ENCODE peak calls at places on chromosomes 1 and 21, in four cellular contexts. One of them, this sample, is unnamed.

GRCh38 chr21:35423694-35424093 is 374.6 kb upstream of the RUNX1 start:
- DNase-seq in HepG2: no peak
- DNase-seq in GM12878: no peak
- DNase-seq in K562: no peak
- DNase-seq in this sample: no peak

GRCh38 chr1:63322248-63322943 is at the start of gene FOXD3:
- DNase-seq in HepG2: no peak
- DNase-seq in GM12878: no peak
- DNase-seq in K562: peak
- DNase-seq in this sample: peak

GRCh38 chr1:15261155-15262002 is 14.4 kb downstream of the FHAD1 start:
- DNase-seq in HepG2: peak
- DNase-seq in GM12878: no peak
- DNase-seq in K562: peak
- DNase-seq in this sample: no peak

GRCh38 chr1:154419620-154420020 is 14.5 kb downstream of the IL6R start:
- DNase-seq in HepG2: peak
- DNase-seq in K562: no peak
- DNase-seq in GM12878: no peak
- DNase-seq in this sample: no peak

GRCh38 chr1:227883073-227883520 is 64.6 kb downstream of the WNT9A start:
- DNase-seq in GM12878: no peak
- DNase-seq in K562: no peak
- DNase-seq in HepG2: no peak
- DNase-seq in this sample: no peak

GRCh38 chr1:165903672-165904071 is 76.3 kb downstream of the UCK2 start:
- DNase-seq in HepG2: no peak
- DNase-seq in K562: no peak
- DNase-seq in GM12878: no peak
- DNase-seq in this sample: no peak

GRCh38 chr1:181010789-181011188 is 11.9 kb downstream of the STX6 start:
- DNase-seq in GM12878: no peak
- DNase-seq in HepG2: no peak
- DNase-seq in K562: no peak
- DNase-seq in this sample: no peak

GRCh38 chr1:109876617-109877319 is 33.9 kb upstream of the CSF1 start:
- DNase-seq in HepG2: no peak
- DNase-seq in K562: no peak
- DNase-seq in GM12878: no peak
- DNase-seq in this sample: no peak

GRCh38 chr21:35581640-35582039 is 478.7 kb downstream of the SETD4 start:
- DNase-seq in K562: no peak
- DNase-seq in GM12878: no peak
- DNase-seq in HepG2: no peak
- DNase-seq in this sample: no peak

GRCh38 chr1:76697361-76697760 is 169.9 kb upstream of the ST6GALNAC5 start:
- DNase-seq in HepG2: no peak
- DNase-seq in K562: no peak
- DNase-seq in GM12878: no peak
- DNase-seq in this sample: peak

GRCh38 chr1:36589006-36589405 is 106.3 kb upstream of the CSF3R start:
- DNase-seq in GM12878: no peak
- DNase-seq in HepG2: no peak
- DNase-seq in K562: no peak
- DNase-seq in this sample: no peak

GRCh38 chr1:151135433-151136385 is 10.7 kb downstream of the SEMA6C start:
- DNase-seq in HepG2: no peak
- DNase-seq in K562: no peak
- DNase-seq in GM12878: no peak
- DNase-seq in this sample: no peak

GRCh38 chr1:172449012-172449584 is 5.2 kb upstream of the PIGC start:
- DNase-seq in GM12878: no peak
- DNase-seq in K562: peak
- DNase-seq in HepG2: peak
- DNase-seq in this sample: no peak

GRCh38 chr1:172450524-172450885 is 6.6 kb upstream of the PIGC start:
- DNase-seq in GM12878: no peak
- DNase-seq in HepG2: peak
- DNase-seq in K562: peak
- DNase-seq in this sample: no peak

GRCh38 chr1:172446547-172446946 is 2.7 kb upstream of the PIGC start:
- DNase-seq in K562: no peak
- DNase-seq in GM12878: no peak
- DNase-seq in HepG2: no peak
- DNase-seq in this sample: no peak

GRCh38 chr1:172449585-172450523 is 6.0 kb upstream of the PIGC start:
- DNase-seq in K562: peak
- DNase-seq in GM12878: no peak
- DNase-seq in HepG2: peak
- DNase-seq in this sample: peak

DNA sequence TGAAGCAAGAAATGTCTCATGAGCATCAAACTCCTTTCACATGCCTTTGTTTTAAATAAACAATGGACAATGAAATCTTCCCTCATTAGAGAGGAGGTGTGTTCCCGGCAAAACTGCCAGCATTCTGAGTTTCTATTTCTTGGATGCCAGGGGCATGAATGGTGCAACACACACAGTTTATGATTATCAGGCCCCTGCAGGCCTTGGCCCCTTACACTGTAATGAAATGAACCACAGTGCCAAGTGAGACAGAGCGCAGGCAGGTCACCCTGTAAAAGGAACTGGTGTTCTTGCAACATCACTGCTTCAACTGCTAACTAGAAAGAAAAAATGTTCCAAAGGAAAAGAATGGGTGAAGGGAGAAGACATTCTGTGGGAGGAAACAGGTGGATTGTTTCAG is 3.8 kb upstream of the PIGC start:
- DNase-seq in GM12878: no peak
- DNase-seq in K562: no peak
- DNase-seq in HepG2: no peak
- DNase-seq in this sample: no peak
- TF ChIP-seq TARDBP in GM12878: no peak
- TF ChIP-seq TARDBP in K562: no peak
- TF ChIP-seq TARDBP in HepG2: no peak
- TF ChIP-seq TARDBP in this sample: no peak

DNA sequence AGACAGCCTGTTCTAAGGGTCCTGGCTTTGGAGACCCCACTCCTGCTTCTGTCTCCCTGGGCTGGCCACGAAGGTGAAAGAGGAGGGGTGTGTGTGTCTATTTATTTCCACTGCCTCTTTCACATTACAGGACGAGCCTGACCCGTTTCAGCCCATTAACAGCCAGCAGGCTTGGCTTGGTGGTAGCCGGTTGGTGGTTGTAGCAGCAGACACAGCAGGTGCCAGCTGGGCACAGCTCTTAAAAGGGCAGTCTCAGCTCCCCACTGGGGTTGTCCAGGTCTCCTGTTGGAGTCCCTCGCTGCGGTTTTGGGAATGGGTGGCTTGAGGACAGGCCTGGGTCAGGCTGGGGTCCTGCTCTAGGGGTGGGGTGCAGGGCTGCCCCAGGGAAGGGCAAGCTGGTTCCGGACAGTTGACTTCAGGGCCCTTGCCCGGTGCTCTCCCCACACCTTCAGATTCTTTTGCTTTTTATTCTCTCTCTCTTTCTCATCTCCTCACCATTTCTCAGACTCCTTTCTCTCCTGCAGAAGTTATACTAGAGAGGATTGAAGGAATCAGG is 84.6 kb downstream of the ACTL8 start:
- DNase-seq in HepG2: no peak
- DNase-seq in GM12878: no peak
- DNase-seq in K562: no peak
- DNase-seq in this sample: no peak
- TF ChIP-seq FOXK2 in HepG2: no peak
- TF ChIP-seq FOXK2 in GM12878: no peak
- TF ChIP-seq FOXK2 in K562: no peak
- TF ChIP-seq FOXK2 in this sample: no peak

DNA sequence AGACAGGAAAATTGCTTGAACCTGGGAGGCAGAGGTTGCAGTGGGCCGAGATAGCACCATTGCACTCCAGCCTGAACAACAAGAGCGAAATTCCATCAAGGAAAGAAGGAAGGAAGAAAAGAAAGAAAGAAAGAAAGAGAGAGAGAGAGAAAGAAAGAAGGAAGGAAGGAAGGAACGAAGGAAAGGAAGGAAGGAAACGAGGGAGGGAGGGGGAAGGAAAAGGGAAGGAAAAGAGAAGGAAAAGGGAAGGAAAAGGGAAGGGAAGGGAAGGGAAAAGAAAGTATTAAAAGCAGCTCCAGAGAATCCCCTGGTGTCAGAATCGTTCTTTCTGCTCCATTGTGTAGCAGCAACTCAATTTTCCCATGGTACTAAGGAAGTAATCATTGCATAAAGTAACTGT is 19.2 kb upstream of the ZSWIM5 start:
- DNase-seq in K562: no peak
- DNase-seq in HepG2: no peak
- DNase-seq in GM12878: no peak
- DNase-seq in this sample: no peak
- TF ChIP-seq TARDBP in K562: no peak
- TF ChIP-seq TARDBP in HepG2: no peak
- TF ChIP-seq TARDBP in GM12878: no peak
- TF ChIP-seq TARDBP in this sample: no peak

DNA sequence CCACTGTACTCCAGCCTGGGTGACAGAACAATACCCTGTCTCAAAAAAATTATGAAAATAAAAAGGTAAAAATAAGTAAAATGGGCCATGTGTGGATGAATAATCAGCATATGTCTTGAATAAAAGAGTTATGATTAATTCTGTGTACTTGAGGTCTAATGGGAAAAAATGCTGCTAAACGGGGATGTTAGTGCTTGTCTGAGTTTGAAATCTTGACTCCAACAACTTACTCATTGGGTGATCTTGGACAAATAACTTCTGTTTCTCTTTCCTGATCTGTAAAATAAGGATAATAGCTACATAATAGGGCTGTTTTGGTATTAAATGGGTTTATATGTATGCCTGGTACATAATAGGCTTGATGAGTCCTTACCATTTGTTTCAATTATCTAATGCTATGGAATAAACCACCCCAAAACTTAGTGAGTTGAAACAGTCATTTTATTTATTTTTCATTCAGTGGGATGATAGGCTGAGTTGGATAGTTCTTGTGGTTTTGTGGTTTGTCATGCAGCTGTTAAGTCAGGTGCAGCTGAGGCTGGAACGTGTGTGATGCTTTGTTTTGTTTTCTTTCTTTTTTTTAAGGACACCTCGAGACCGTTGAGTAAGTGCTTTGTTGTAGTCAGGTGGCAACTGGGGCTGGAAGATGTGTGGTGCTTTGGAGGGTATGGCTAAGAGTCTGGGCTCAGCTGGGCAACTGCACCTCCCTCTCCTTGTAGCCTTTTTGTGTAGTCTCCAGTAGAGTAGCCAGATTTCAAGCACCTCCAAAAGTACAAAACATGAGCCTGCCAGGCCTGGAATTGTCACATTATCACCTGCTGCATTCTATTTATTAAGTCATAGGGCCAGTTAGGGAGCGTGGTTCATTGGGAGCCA is 4.9 kb downstream of the MDM4 start:
- DNase-seq in K562: peak
- DNase-seq in GM12878: peak
- DNase-seq in HepG2: no peak
- DNase-seq in this sample: no peak
- TF ChIP-seq FOXK2 in K562: peak
- TF ChIP-seq FOXK2 in GM12878: no peak
- TF ChIP-seq FOXK2 in HepG2: no peak
- TF ChIP-seq FOXK2 in this sample: no peak

DNA sequence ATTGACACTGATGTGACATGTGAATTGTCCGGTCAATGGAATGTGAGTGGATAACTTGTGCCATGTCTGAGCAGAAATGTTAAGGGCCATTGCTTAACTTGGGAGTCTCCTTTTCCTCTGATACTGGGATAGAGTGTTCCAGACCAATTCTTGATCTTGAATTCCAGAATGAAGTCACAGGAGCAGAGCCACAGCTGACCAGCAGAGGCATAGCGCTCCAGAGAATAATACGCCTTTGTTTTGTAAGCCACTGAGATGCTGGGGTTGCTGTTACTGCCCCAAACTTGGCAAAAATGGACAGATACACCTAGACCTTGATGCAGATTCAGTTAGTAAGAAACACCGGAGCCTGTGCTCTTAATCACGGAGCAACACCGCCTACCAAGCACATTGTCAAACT is 6.3 kb downstream of the KCNJ6 start:
- DNase-seq in HepG2: no peak
- DNase-seq in K562: no peak
- DNase-seq in GM12878: no peak
- DNase-seq in this sample: no peak
- TF ChIP-seq TARDBP in HepG2: no peak
- TF ChIP-seq TARDBP in K562: no peak
- TF ChIP-seq TARDBP in GM12878: no peak
- TF ChIP-seq TARDBP in this sample: no peak